ENCODE peak calls at places on chromosomes 2 and 18, in nine cellular contexts. F is K562, G is astrocyte of the cerebellum, P is mesothelial cell of epicardium, C is GM12864, D is AG09319, H is GM20000, Z is heart right ventricle, N is AG04450. A is an unnamed sample.

GRCh38 chr2:192090878-192091277 is 103.9 kb downstream of the TMEFF2 start:
- DNase-seq in Z (no peak), H (no peak), D (no peak), C (no peak), F (no peak), P (no peak), G (no peak), N (no peak), A (no peak)

GRCh38 chr2:160376576-160376975 is 117.0 kb downstream of the RBMS1 start:
- DNase-seq in G (no peak), H (no peak), C (no peak), F (no peak), P (no peak), Z (no peak), N (no peak), D (no peak), A (no peak)

GRCh38 chr2:138445227-138445626 is 56.3 kb upstream of the SPOPL start:
- DNase-seq in F (no peak), D (no peak), H (no peak), Z (no peak), C (no peak), N (no peak), G (no peak), P (no peak), A (no peak)

GRCh38 chr2:4883375-4883774 is 808.8 kb upstream of the SOX11 start:
- DNase-seq in C (no peak), H (no peak), F (no peak), P (no peak), D (no peak), N (no peak), Z (no peak), G (no peak), A (no peak)

GRCh38 chr2:205660521-205661124 is 21.7 kb upstream of the NRP2 start:
- DNase-seq in N (peak), Z (no peak), D (peak), G (peak), H (peak), P (no peak), F (no peak), C (no peak), A (no peak)

GRCh38 chr18:74163019-74163656 is 14.8 kb downstream of the TIMM21 start:
- DNase-seq in F (no peak), P (no peak), G (no peak), N (no peak), D (no peak), H (peak), C (no peak), Z (no peak), A (no peak)

GRCh38 chr18:38545071-38545470 is 979.5 kb upstream of the CELF4 start:
- DNase-seq in D (no peak), Z (no peak), F (no peak), C (peak), G (no peak), H (peak), N (no peak), P (no peak), A (no peak)

GRCh38 chr18:9673296-9674251 is 34.5 kb upstream of the RAB31 start:
- DNase-seq in H (peak), F (peak), D (peak), N (no peak), Z (no peak), G (peak), C (peak), P (no peak), A (peak)

GRCh38 chr2:62894966-62895631 is 155.5 kb upstream of the OTX1 start:
- DNase-seq in Z (no peak), D (no peak), C (no peak), H (no peak), P (no peak), N (no peak), G (no peak), F (no peak), A (no peak)

GRCh38 chr2:24881158-24881557 is 38.9 kb downstream of the ADCY3 start:
- DNase-seq in N (no peak), C (no peak), P (no peak), G (no peak), D (no peak), H (no peak), F (no peak), Z (no peak), A (no peak)

GRCh38 chr18:9079863-9080528 is 22.5 kb upstream of the NDUFV2 start:
- DNase-seq in Z (no peak), H (no peak), F (no peak), G (no peak), N (no peak), C (no peak), P (peak), D (no peak), A (no peak)

GRCh38 chr2:135525786-135526185 is 5.2 kb downstream of the ZRANB3 start:
- DNase-seq in D (no peak), C (peak), F (no peak), H (no peak), Z (no peak), P (no peak), N (no peak), G (no peak), A (no peak)

GRCh38 chr2:135532581-135532980 is 1.3 kb downstream of the R3HDM1 start:
- DNase-seq in Z (no peak), P (no peak), N (no peak), H (no peak), G (no peak), D (no peak), F (no peak), C (no peak), A (no peak)

GRCh38 chr2:135530313-135531230 is at the start of gene ZRANB3:
- DNase-seq in P (peak), N (peak), H (peak), F (peak), G (peak), C (peak), D (peak), Z (peak), A (peak)

GRCh38 chr2:135528006-135528405 is 3.0 kb downstream of the ZRANB3 start:
- DNase-seq in C (no peak), N (no peak), G (no peak), H (no peak), D (no peak), F (no peak), Z (no peak), P (no peak), A (no peak)

DNA sequence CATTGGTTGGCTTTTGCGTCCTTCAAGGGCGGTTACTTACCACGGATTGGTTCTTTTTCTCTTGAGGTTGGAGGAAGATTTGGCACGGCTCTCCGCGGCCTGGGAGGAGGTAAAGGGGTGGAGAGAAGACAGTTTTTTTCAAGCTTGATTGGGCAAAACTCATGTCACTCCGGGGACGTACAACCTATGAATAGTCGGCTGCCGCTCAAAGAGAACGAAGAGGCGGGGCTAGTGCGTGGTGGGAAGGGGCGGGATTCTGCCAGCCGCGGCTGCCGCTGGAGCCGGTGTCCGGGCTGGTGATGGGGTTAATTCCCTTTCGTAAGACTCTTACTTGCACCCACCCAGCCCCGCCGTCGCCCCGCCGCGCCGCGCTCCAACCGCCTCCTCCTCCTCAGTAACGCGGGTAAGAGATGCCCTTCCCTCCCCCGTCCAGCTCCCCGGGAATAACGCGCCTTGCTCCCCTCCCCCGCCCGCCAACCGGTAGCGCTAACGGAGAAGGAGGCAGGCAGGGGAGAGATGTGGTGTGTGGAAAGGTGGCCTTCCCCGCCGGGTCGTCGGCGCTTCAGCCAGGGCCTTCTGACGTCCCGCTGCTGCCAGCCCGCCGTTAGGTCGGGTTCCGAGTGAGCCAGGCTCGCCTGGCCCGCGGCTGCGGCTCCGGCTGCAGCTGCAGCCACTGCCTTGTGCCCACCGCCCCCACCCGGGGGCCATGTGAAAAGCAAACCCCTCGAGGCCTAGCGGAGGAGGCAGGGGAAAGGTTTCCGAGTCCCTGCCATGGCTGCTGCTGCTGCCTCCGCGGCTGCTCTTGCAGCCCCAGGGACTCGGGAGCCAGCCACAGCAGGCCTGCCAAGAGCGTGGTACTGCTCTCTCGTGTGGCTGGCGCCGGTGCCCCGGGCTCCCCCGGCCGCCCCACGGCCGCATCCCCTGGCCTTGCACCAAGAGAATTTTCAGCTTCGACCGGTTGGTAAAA is at the start of gene R3HDM1:
- DNase-seq in P (peak), N (peak), C (peak), Z (peak), F (peak), H (peak), D (peak), G (peak), A (peak)
- TF ChIP-seq CTCF in P (no peak), N (no peak), C (peak), Z (no peak), F (no peak), H (no peak), D (peak), G (no peak), A (peak)

GRCh38 chr18:50282521-50283335 is 1.4 kb upstream of the MBD1 start:
- DNase-seq in F (no peak), G (no peak), D (no peak), Z (peak), C (no peak), H (no peak), N (no peak), P (peak), A (no peak)

GRCh38 chr18:50279752-50280151 is 1.6 kb downstream of the MBD1 start:
- DNase-seq in D (no peak), F (no peak), H (no peak), Z (no peak), P (no peak), G (no peak), C (no peak), N (no peak), A (no peak)

GRCh38 chr18:50281972-50282520 is 723 bp upstream of the MBD1 start:
- DNase-seq in F (no peak), H (no peak), D (no peak), Z (no peak), N (no peak), G (no peak), P (no peak), C (no peak), A (no peak)

GRCh38 chr18:50280707-50281294 is 522 bp downstream of the MBD1 start:
- DNase-seq in N (no peak), F (no peak), G (no peak), Z (no peak), D (no peak), P (no peak), H (no peak), C (no peak), A (no peak)

DNA sequence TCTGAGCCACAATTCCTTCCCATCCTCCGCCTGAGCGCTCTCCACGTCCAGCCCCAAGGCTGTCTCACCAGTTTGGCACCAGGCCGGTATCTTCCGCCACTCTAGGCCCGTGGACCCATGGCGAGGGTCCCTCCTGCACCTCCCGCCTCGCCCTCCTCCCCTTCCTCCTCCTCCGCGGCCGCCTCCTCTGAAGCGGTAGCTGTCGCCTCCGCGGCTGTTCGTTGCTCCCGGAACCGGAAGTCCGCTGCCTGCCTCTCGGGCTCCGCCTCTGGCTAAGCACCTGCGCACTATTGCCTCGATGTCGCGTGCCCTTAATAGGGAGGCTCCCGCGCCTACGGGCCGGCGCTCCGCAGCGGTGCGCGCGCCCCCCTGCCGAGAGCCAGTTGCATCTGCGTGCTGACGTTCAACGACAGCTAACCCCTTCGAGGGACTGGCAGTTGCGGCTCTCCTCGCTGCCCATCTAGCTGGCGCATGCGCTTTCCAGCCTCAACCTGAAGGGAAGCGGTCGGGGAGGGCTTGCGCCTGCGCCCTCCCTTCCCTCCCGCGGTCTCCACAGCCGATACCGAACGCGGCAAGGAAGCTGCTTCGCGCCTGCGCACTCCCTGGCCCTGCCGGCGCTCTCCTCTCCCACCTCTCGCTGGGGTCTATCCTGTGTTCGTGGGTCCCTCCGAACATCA is at the start of gene MBD1:
- DNase-seq in F (peak), G (peak), N (peak), Z (peak), H (peak), P (peak), D (peak), C (peak), A (peak)
- TF ChIP-seq CTCF in F (peak), G (peak), N (peak), Z (peak), H (no peak), P (no peak), D (peak), C (peak), A (peak)

DNA sequence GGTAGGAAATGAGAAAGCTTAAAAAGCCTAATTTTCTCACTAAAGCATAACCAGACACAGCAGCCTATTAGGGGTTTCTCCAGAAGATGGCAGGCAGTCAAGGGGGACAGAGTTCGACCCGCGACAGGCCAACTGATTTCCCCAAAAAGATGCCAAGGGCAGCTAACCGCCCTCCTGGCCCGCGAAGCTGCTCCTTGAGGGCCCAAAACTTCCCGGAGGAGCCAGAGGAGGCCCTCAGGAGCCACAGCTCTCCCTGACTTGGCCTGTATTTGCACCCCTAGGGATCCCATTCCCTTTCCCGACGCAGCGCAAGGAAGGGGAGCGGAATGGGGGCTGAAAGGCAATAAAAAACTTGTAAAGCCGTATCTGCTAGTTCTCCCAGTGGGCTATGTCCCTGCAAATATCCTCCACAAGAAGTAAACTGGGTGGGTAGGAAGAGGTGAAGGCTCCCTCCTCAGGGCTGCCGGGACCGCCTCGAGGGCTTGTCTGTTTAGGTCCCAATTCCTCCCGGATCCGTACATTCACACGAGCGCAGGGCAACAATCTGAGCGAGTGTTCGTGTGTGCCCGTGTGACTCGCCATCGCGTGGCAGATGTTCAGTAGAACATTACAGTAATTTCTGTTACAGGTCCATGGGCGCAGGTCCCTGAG is 756 bp upstream of the NAGK start:
- DNase-seq in C (no peak), G (no peak), Z (peak), N (no peak), F (no peak), H (no peak), D (no peak), P (no peak), A (no peak)
- TF ChIP-seq CTCF in C (peak), G (no peak), Z (no peak), N (no peak), F (no peak), H (no peak), D (no peak), P (no peak), A (peak)

GRCh38 chr2:120775801-120776589 is 40.3 kb downstream of the GLI2 start:
- DNase-seq in Z (peak), G (no peak), P (no peak), C (no peak), H (no peak), N (no peak), F (no peak), D (no peak), A (no peak)

GRCh38 chr2:120773186-120773800 is 37.6 kb downstream of the GLI2 start:
- DNase-seq in Z (peak), C (no peak), D (no peak), H (no peak), F (no peak), G (no peak), P (no peak), N (no peak), A (no peak)

GRCh38 chr2:120774557-120775160 is 39.0 kb downstream of the GLI2 start:
- DNase-seq in Z (peak), D (no peak), G (no peak), N (no peak), F (no peak), P (no peak), C (no peak), H (no peak), A (no peak)

GRCh38 chr2:120776649-120777048 is 41.0 kb downstream of the GLI2 start:
- DNase-seq in Z (peak), D (no peak), C (no peak), G (no peak), F (no peak), H (no peak), P (no peak), N (no peak), A (no peak)

DNA sequence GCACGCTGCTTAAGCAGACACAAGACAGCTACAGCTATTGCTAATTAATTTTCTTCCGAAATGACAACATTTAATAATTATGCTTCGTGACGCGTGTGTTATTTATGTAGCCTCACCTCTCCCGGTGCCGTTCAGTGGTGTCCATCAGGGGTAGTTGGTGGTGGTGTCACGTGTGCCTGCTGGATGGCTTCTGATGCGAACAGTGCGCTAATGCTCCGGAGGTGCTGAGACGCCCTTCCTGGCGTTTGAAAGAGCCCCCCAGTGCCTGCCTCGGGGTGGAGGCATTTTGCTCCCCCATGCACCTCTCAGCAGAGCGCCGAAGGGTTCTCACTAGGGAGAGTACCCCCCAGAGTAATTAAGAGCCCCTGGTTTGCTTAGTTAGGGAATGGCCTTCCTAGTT is 39.6 kb downstream of the GLI2 start:
- DNase-seq in F (no peak), P (no peak), Z (peak), D (no peak), C (no peak), H (no peak), G (no peak), N (no peak), A (no peak)
- TF ChIP-seq CTCF in F (no peak), P (no peak), Z (no peak), D (no peak), C (no peak), H (no peak), G (no peak), N (no peak), A (no peak)

GRCh38 chr18:78510636-78511035 is 469.0 kb upstream of the SALL3 start:
- DNase-seq in F (no peak), N (no peak), C (no peak), Z (no peak), G (no peak), H (no peak), D (no peak), P (no peak), A (no peak)
- TF ChIP-seq CTCF in F (no peak), N (no peak), C (no peak), Z (no peak), G (no peak), H (no peak), D (no peak), P (no peak), A (no peak)

GRCh38 chr2:17445744-17446143 is 72.5 kb downstream of the RAD51AP2 start:
- DNase-seq in Z (no peak), C (no peak), P (no peak), G (no peak), H (no peak), F (no peak), D (no peak), N (no peak), A (no peak)

GRCh38 chr2:17441055-17441771 is 77.0 kb downstream of the RAD51AP2 start:
- DNase-seq in N (no peak), D (no peak), F (peak), C (no peak), P (no peak), H (no peak), Z (no peak), G (no peak), A (no peak)

GRCh38 chr2:17442334-17442733 is 75.9 kb downstream of the RAD51AP2 start:
- DNase-seq in D (no peak), N (no peak), C (no peak), P (no peak), G (no peak), F (no peak), Z (no peak), H (no peak), A (no peak)

DNA sequence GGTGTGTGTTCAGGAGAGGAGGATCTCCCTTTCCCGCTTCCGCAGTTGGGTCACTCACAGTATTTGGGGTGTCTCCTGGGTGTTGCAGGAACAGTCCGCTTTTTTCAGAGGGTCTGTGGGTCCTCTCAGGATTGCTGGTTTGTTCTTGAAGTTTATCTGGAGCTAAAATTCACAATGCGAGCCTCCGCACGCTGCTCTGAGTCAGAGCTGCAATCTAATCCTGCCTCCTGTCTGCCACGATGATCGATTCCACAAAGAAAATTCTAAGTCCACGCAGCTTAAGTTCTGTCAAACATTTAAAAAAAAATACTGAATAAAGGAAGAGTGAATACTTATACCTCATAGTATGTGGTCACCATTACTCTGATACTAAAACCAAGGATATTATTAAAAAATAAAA is 76.5 kb downstream of the RAD51AP2 start:
- DNase-seq in G (no peak), D (no peak), H (no peak), Z (no peak), N (no peak), C (no peak), P (no peak), F (no peak), A (no peak)
- TF ChIP-seq CTCF in G (no peak), D (no peak), H (no peak), Z (no peak), N (no peak), C (no peak), P (no peak), F (no peak), A (no peak)

DNA sequence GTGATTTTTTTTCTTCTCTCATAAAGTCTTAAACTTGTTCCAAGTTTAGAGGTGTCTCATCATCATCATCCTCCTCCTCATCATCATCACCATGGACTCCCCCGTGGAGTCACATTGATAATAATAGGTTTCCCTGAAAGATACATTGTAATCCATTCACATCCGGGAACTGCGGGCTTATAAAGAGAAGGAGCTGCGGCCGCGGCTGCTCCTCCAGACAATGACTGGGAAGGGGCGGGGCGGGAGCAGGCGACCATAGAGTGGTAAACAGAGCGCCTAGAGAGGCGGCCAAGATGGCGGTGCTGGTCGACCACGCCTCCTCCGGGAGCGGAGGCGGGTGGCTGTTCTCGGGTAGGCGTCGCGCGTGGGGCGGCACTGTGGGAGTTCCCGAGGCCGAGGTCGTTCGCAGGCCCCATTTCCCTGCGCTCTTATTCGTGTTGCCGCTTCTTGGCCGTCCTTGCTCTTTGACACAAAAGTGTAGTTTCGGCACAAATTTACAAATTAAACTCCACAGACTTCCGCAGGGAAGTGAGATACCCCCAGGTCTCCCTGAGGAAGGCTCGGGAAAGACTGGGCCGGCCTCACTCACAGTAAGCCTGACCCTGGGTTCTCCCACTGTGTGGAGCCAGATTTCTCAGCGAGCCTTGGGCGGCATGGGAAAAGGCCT is 1.8 kb upstream of the TCF4 start:
- DNase-seq in P (peak), N (peak), C (peak), D (peak), G (peak), F (peak), H (peak), Z (peak), A (peak)
- TF ChIP-seq CTCF in P (no peak), N (no peak), C (no peak), D (peak), G (no peak), F (no peak), H (no peak), Z (no peak), A (no peak)